ENCODE peak calls at places on chromosome 14, in five cellular contexts. One of them, this sample, is unnamed.

GRCh38 chr14:21525571-21525970 is 575 bp downstream of the SALL2 start:
- DNase-seq in H1: no peak
- DNase-seq in HCT116: no peak
- DNase-seq in K562: peak; percentile 64
- DNase-seq in HepG2: no peak
- DNase-seq in this sample: no peak

GRCh38 chr14:101200650-101201516 is 297.4 kb upstream of the RTL1 start:
- DNase-seq in HCT116: no peak
- DNase-seq in K562: no peak
- DNase-seq in HepG2: no peak
- DNase-seq in H1: no peak
- DNase-seq in this sample: no peak

GRCh38 chr14:51394391-51394790 is 154.3 kb downstream of the TMX1 start:
- DNase-seq in HCT116: no peak
- DNase-seq in H1: no peak
- DNase-seq in HepG2: no peak
- DNase-seq in K562: no peak
- DNase-seq in this sample: no peak

GRCh38 chr14:95482967-95483842 is 33.2 kb downstream of the SYNE3 start:
- DNase-seq in HCT116: peak; percentile 46
- DNase-seq in H1: no peak
- DNase-seq in K562: peak; percentile 16
- DNase-seq in HepG2: peak; percentile 49
- DNase-seq in this sample: no peak

GRCh38 chr14:74875941-74876913 is at the start of gene PROX2:
- DNase-seq in K562: no peak
- DNase-seq in HepG2: no peak
- DNase-seq in H1: no peak
- DNase-seq in HCT116: no peak
- DNase-seq in this sample: no peak

GRCh38 chr14:52856139-52856538 is 64.7 kb upstream of the GNPNAT1 start:
- DNase-seq in HepG2: no peak
- DNase-seq in K562: no peak
- DNase-seq in HCT116: no peak
- DNase-seq in H1: no peak
- DNase-seq in this sample: no peak

GRCh38 chr14:94011795-94012194 is 14.3 kb upstream of the OTUB2 start:
- DNase-seq in K562: no peak
- DNase-seq in HepG2: no peak
- DNase-seq in HCT116: no peak
- DNase-seq in H1: no peak
- DNase-seq in this sample: no peak

GRCh38 chr14:36510078-36510799 is 9.8 kb downstream of the NKX2-1 start:
- DNase-seq in HepG2: no peak
- DNase-seq in K562: no peak
- DNase-seq in H1: no peak
- DNase-seq in HCT116: no peak
- DNase-seq in this sample: no peak

GRCh38 chr14:71487941-71488340 is 444.3 kb upstream of the RGS6 start:
- DNase-seq in H1: no peak
- DNase-seq in HCT116: no peak
- DNase-seq in HepG2: no peak
- DNase-seq in K562: no peak
- DNase-seq in this sample: no peak

GRCh38 chr14:51210594-51210993 is 29.5 kb upstream of the TMX1 start:
- DNase-seq in HepG2: no peak
- DNase-seq in K562: no peak
- DNase-seq in HCT116: no peak
- DNase-seq in H1: no peak
- DNase-seq in this sample: no peak

GRCh38 chr14:31166271-31166561 is 41.4 kb downstream of the HECTD1 start:
- DNase-seq in H1: no peak
- DNase-seq in HepG2: no peak
- DNase-seq in HCT116: no peak
- DNase-seq in K562: no peak
- DNase-seq in this sample: no peak

GRCh38 chr14:24941719-24942118 is 108.2 kb downstream of the STXBP6 start:
- DNase-seq in HepG2: no peak
- DNase-seq in HCT116: no peak
- DNase-seq in K562: no peak
- DNase-seq in H1: no peak
- DNase-seq in this sample: no peak

GRCh38 chr14:31024042-31024480 is 1.4 kb upstream of the AP4S1 start:
- DNase-seq in HCT116: no peak
- DNase-seq in H1: no peak
- DNase-seq in HepG2: peak; percentile 82
- DNase-seq in K562: no peak
- DNase-seq in this sample: no peak

GRCh38 chr14:90970167-90970600 is 90.3 kb downstream of the RPS6KA5 start:
- DNase-seq in H1: no peak
- DNase-seq in HCT116: peak; percentile 95
- DNase-seq in HepG2: no peak
- DNase-seq in K562: no peak
- DNase-seq in this sample: no peak

GRCh38 chr14:69572634-69573135 is 2.0 kb downstream of the CCDC177 start:
- DNase-seq in HCT116: no peak
- DNase-seq in K562: no peak
- DNase-seq in HepG2: no peak
- DNase-seq in H1: no peak
- DNase-seq in this sample: no peak

GRCh38 chr14:51095854-51096823 is 1.2 kb upstream of the TRIM9 start:
- DNase-seq in H1: no peak
- DNase-seq in K562: no peak
- DNase-seq in HCT116: no peak
- DNase-seq in HepG2: no peak
- DNase-seq in this sample: no peak

GRCh38 chr14:101025131-101025530 is 121.6 kb upstream of the RTL1 start:
- DNase-seq in HepG2: no peak
- DNase-seq in K562: no peak
- DNase-seq in H1: no peak
- DNase-seq in HCT116: no peak
- DNase-seq in this sample: no peak

GRCh38 chr14:29926701-29927595 is 699 bp downstream of the PRKD1 start:
- DNase-seq in HCT116: no peak
- DNase-seq in K562: peak; percentile 13
- DNase-seq in H1: no peak
- DNase-seq in HepG2: peak; percentile 54
- DNase-seq in this sample: no peak

GRCh38 chr14:60161176-60162107 is 3.8 kb downstream of the DHRS7 start:
- DNase-seq in H1: no peak
- DNase-seq in HCT116: no peak
- DNase-seq in HepG2: peak; percentile 38
- DNase-seq in K562: no peak
- DNase-seq in this sample: no peak

GRCh38 chr14:105682956-105683570 is 156.7 kb downstream of the TMEM121 start:
- DNase-seq in K562: no peak
- DNase-seq in HepG2: no peak
- DNase-seq in H1: no peak
- DNase-seq in HCT116: no peak
- DNase-seq in this sample: no peak

GRCh38 chr14:85731198-85731597 is 201.3 kb downstream of the FLRT2 start:
- DNase-seq in HCT116: no peak
- DNase-seq in H1: no peak
- DNase-seq in K562: no peak
- DNase-seq in HepG2: no peak
- DNase-seq in this sample: no peak

GRCh38 chr14:73478684-73479083 is 12.0 kb upstream of the RIOX1 start:
- DNase-seq in K562: no peak
- DNase-seq in H1: no peak
- DNase-seq in HepG2: peak; percentile 83
- DNase-seq in HCT116: no peak
- DNase-seq in this sample: no peak

GRCh38 chr14:74712499-74713394 is at the start of the genes AREL1 and FCF1:
- DNase-seq in HepG2: peak; percentile 90
- DNase-seq in H1: peak; percentile 29
- DNase-seq in K562: peak; percentile 80
- DNase-seq in HCT116: peak; percentile 85
- DNase-seq in this sample: peak; percentile 63

GRCh38 chr14:99899578-99900178 is 106.5 kb downstream of the EML1 start:
- DNase-seq in K562: no peak
- DNase-seq in HepG2: no peak
- DNase-seq in HCT116: peak; percentile 8
- DNase-seq in H1: no peak
- DNase-seq in this sample: no peak

GRCh38 chr14:48250575-48250974 is 575.2 kb upstream of the MDGA2 start:
- DNase-seq in HepG2: no peak
- DNase-seq in K562: no peak
- DNase-seq in H1: no peak
- DNase-seq in HCT116: no peak
- DNase-seq in this sample: no peak

GRCh38 chr14:22547948-22548750 is 40.9 kb downstream of the DAD1 start:
- DNase-seq in K562: no peak
- DNase-seq in HepG2: no peak
- DNase-seq in H1: no peak
- DNase-seq in HCT116: no peak
- DNase-seq in this sample: no peak

GRCh38 chr14:22549981-22550670 is 38.9 kb downstream of the DAD1 start:
- DNase-seq in H1: peak; percentile 43
- DNase-seq in K562: no peak
- DNase-seq in HCT116: no peak
- DNase-seq in HepG2: no peak
- DNase-seq in this sample: peak; percentile 18

GRCh38 chr14:22547309-22547947 is 41.6 kb downstream of the DAD1 start:
- DNase-seq in H1: no peak
- DNase-seq in HepG2: no peak
- DNase-seq in HCT116: no peak
- DNase-seq in K562: no peak
- DNase-seq in this sample: no peak

GRCh38 chr14:22551597-22551982 is 37.4 kb downstream of the DAD1 start:
- DNase-seq in HepG2: no peak
- DNase-seq in H1: no peak
- DNase-seq in K562: no peak
- DNase-seq in HCT116: no peak
- DNase-seq in this sample: no peak

DNA sequence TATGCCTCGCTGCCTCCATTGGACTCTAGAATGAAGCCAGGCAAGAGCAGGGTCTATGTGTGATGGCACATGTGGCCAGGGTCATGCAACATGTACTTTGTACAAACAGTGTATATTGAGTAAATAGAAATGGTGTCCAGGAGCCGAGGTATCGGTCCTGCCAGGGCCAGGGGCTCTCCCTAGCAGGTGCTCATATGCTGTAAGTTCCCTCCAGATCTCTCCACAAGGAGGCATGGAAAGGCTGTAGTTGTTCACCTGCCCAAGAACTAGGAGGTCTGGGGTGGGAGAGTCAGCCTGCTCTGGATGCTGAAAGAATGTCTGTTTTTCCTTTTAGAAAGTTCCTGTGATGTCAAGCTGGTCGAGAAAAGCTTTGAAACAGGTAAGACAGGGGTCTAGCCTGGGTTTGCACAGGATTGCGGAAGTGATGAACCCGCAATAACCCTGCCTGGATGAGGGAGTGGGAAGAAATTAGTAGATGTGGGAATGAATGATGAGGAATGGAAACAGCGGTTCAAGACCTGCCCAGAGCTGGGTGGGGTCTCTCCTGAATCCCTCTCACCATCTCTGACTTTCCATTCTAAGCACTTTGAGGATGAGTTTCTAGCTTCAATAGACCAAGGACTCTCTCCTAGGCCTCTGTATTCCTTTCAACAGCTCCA is 39.6 kb downstream of the DAD1 start:
- DNase-seq in K562: no peak
- DNase-seq in HCT116: no peak
- DNase-seq in HepG2: no peak
- DNase-seq in H1: no peak
- DNase-seq in this sample: no peak
- H3K9ac ChIP-seq in K562: no peak overlapping the region
- H3K9ac ChIP-seq in HCT116: no peak overlapping the region
- H3K9ac ChIP-seq in HepG2: no peak overlapping the region
- H3K9ac ChIP-seq in H1: no peak overlapping the region
- H3K9ac ChIP-seq in this sample: no peak overlapping the region

GRCh38 chr14:102826161-102826560 is 48.9 kb downstream of the TRAF3 start:
- DNase-seq in K562: no peak
- DNase-seq in H1: no peak
- DNase-seq in HepG2: no peak
- DNase-seq in HCT116: no peak
- DNase-seq in this sample: no peak
- TF ChIP-seq YY1 in K562: no peak
- TF ChIP-seq YY1 in H1: no peak
- TF ChIP-seq YY1 in HepG2: no peak
- TF ChIP-seq YY1 in HCT116: no peak
- TF ChIP-seq YY1 in this sample: no peak

GRCh38 chr14:44873536-44873935 is 88.2 kb downstream of the KLHL28 start:
- DNase-seq in H1: no peak
- DNase-seq in HepG2: peak; percentile 28
- DNase-seq in K562: no peak
- DNase-seq in HCT116: no peak
- DNase-seq in this sample: no peak
- H3K9ac ChIP-seq in H1: no peak overlapping the region
- H3K9ac ChIP-seq in HepG2: peak overlapping the region; percentile 36
- H3K9ac ChIP-seq in K562: no peak overlapping the region
- H3K9ac ChIP-seq in HCT116: no peak overlapping the region
- H3K9ac ChIP-seq in this sample: no peak overlapping the region

GRCh38 chr14:54532111-54533012 is 22.7 kb downstream of the CGRRF1 start:
- DNase-seq in K562: no peak
- DNase-seq in HCT116: no peak
- DNase-seq in H1: no peak
- DNase-seq in HepG2: no peak
- DNase-seq in this sample: no peak

GRCh38 chr14:54535126-54535525 is 25.4 kb downstream of the CGRRF1 start:
- DNase-seq in H1: no peak
- DNase-seq in HepG2: no peak
- DNase-seq in K562: no peak
- DNase-seq in HCT116: no peak
- DNase-seq in this sample: no peak

GRCh38 chr14:54533100-54533499 is 23.4 kb downstream of the CGRRF1 start:
- DNase-seq in H1: no peak
- DNase-seq in HepG2: no peak
- DNase-seq in HCT116: no peak
- DNase-seq in K562: no peak
- DNase-seq in this sample: no peak

GRCh38 chr14:54528973-54529372 is 19.3 kb downstream of the CGRRF1 start:
- DNase-seq in HCT116: no peak
- DNase-seq in H1: no peak
- DNase-seq in HepG2: no peak
- DNase-seq in K562: no peak
- DNase-seq in this sample: no peak

GRCh38 chr14:54529811-54530210 is 20.1 kb downstream of the CGRRF1 start:
- DNase-seq in H1: no peak
- DNase-seq in K562: no peak
- DNase-seq in HCT116: no peak
- DNase-seq in HepG2: no peak
- DNase-seq in this sample: no peak
- TF ChIP-seq YY1 in H1: no peak
- TF ChIP-seq YY1 in K562: no peak
- TF ChIP-seq YY1 in HCT116: no peak
- TF ChIP-seq YY1 in HepG2: no peak
- TF ChIP-seq YY1 in this sample: no peak

This sample was measured in NT2/D1.